ENCODE peak calls at places on chromosomes 11 and 22, in five cellular contexts. One of them, this sample, is unnamed.

GRCh38 chr11:65867284-65868071 is 5.1 kb downstream of the EFEMP2 start:
- DNase-seq in brain microvascular endothelial cell: no peak
- DNase-seq in Karpas-422: peak
- DNase-seq in psoas muscle: peak
- DNase-seq in right lobe of liver: no peak
- DNase-seq in this sample: no peak

GRCh38 chr11:120832609-120833221 is 191.2 kb upstream of the TBCEL start:
- DNase-seq in brain microvascular endothelial cell: no peak
- DNase-seq in Karpas-422: no peak
- DNase-seq in psoas muscle: no peak
- DNase-seq in right lobe of liver: no peak
- DNase-seq in this sample: no peak

GRCh38 chr11:80173487-80174136 is 732.8 kb upstream of the TENM4 start:
- DNase-seq in brain microvascular endothelial cell: no peak
- DNase-seq in Karpas-422: no peak
- DNase-seq in psoas muscle: no peak
- DNase-seq in right lobe of liver: no peak
- DNase-seq in this sample: no peak

GRCh38 chr11:94681140-94681539 is 87.0 kb upstream of the AMOTL1 start:
- DNase-seq in brain microvascular endothelial cell: no peak
- DNase-seq in Karpas-422: no peak
- DNase-seq in psoas muscle: no peak
- DNase-seq in right lobe of liver: no peak
- DNase-seq in this sample: no peak

GRCh38 chr11:117717485-117718314 is 79.3 kb downstream of the DSCAML1 start:
- DNase-seq in brain microvascular endothelial cell: no peak
- DNase-seq in Karpas-422: no peak
- DNase-seq in psoas muscle: no peak
- DNase-seq in right lobe of liver: no peak
- DNase-seq in this sample: peak

GRCh38 chr22:17264321-17265052 is 45.3 kb upstream of the ADA2 start:
- DNase-seq in brain microvascular endothelial cell: no peak
- DNase-seq in Karpas-422: no peak
- DNase-seq in psoas muscle: peak
- DNase-seq in right lobe of liver: no peak
- DNase-seq in this sample: no peak

GRCh38 chr11:47589504-47590025 is 3.1 kb downstream of the FAM180B start:
- DNase-seq in brain microvascular endothelial cell: no peak
- DNase-seq in Karpas-422: no peak
- DNase-seq in psoas muscle: no peak
- DNase-seq in right lobe of liver: no peak
- DNase-seq in this sample: no peak

GRCh38 chr11:96390403-96390830 is 604 bp downstream of the JRKL start:
- DNase-seq in brain microvascular endothelial cell: peak
- DNase-seq in Karpas-422: no peak
- DNase-seq in psoas muscle: no peak
- DNase-seq in right lobe of liver: no peak
- DNase-seq in this sample: no peak

GRCh38 chr22:50530857-50531545 is 1.2 kb upstream of the TYMP start:
- DNase-seq in brain microvascular endothelial cell: peak
- DNase-seq in Karpas-422: peak
- DNase-seq in psoas muscle: peak
- DNase-seq in right lobe of liver: peak
- DNase-seq in this sample: no peak

GRCh38 chr22:19948057-19948760 is 6.6 kb upstream of the TXNRD2 start:
- DNase-seq in brain microvascular endothelial cell: no peak
- DNase-seq in Karpas-422: no peak
- DNase-seq in psoas muscle: no peak
- DNase-seq in right lobe of liver: no peak
- DNase-seq in this sample: no peak
- H3K27ac ChIP-seq in brain microvascular endothelial cell: peak
- H3K27ac ChIP-seq in Karpas-422: no peak
- H3K27ac ChIP-seq in psoas muscle: peak
- H3K27ac ChIP-seq in right lobe of liver: peak
- H3K27ac ChIP-seq in this sample: no peak

GRCh38 chr11:102313225-102313940 is 3.9 kb upstream of the BIRC3 start:
- DNase-seq in brain microvascular endothelial cell: no peak
- DNase-seq in Karpas-422: no peak
- DNase-seq in psoas muscle: no peak
- DNase-seq in right lobe of liver: no peak
- DNase-seq in this sample: no peak
- H3K4me3 ChIP-seq in brain microvascular endothelial cell: peak
- H3K4me3 ChIP-seq in Karpas-422: no peak
- H3K4me3 ChIP-seq in psoas muscle: peak
- H3K4me3 ChIP-seq in right lobe of liver: peak
- H3K4me3 ChIP-seq in this sample: peak

GRCh38 chr11:45146072-45147016 is at the start of gene PRDM11:
- DNase-seq in brain microvascular endothelial cell: peak
- DNase-seq in Karpas-422: peak
- DNase-seq in psoas muscle: peak
- DNase-seq in right lobe of liver: peak
- DNase-seq in this sample: no peak

GRCh38 chr11:45148276-45148675 is 1.8 kb downstream of the PRDM11 start:
- DNase-seq in brain microvascular endothelial cell: no peak
- DNase-seq in Karpas-422: no peak
- DNase-seq in psoas muscle: no peak
- DNase-seq in right lobe of liver: no peak
- DNase-seq in this sample: no peak

GRCh38 chr11:45149483-45150056 is 3.1 kb downstream of the PRDM11 start:
- DNase-seq in brain microvascular endothelial cell: no peak
- DNase-seq in Karpas-422: no peak
- DNase-seq in psoas muscle: no peak
- DNase-seq in right lobe of liver: no peak
- DNase-seq in this sample: no peak

GRCh38 chr11:45147017-45147728 is 734 bp downstream of the PRDM11 start:
- DNase-seq in brain microvascular endothelial cell: peak
- DNase-seq in Karpas-422: peak
- DNase-seq in psoas muscle: peak
- DNase-seq in right lobe of liver: peak
- DNase-seq in this sample: peak

GRCh38 chr11:45147871-45148270 is 1.4 kb downstream of the PRDM11 start:
- DNase-seq in brain microvascular endothelial cell: no peak
- DNase-seq in Karpas-422: no peak
- DNase-seq in psoas muscle: no peak
- DNase-seq in right lobe of liver: no peak
- DNase-seq in this sample: no peak
- H3K27ac ChIP-seq in brain microvascular endothelial cell: no peak
- H3K27ac ChIP-seq in Karpas-422: no peak
- H3K27ac ChIP-seq in psoas muscle: peak
- H3K27ac ChIP-seq in right lobe of liver: peak
- H3K27ac ChIP-seq in this sample: peak

GRCh38 chr11:60913793-60914619 is at the start of gene TMEM109:
- DNase-seq in brain microvascular endothelial cell: peak
- DNase-seq in Karpas-422: peak
- DNase-seq in psoas muscle: peak
- DNase-seq in right lobe of liver: peak
- DNase-seq in this sample: peak

GRCh38 chr11:60914620-60915249 is 777 bp downstream of the TMEM109 start:
- DNase-seq in brain microvascular endothelial cell: no peak
- DNase-seq in Karpas-422: peak
- DNase-seq in psoas muscle: peak
- DNase-seq in right lobe of liver: no peak
- DNase-seq in this sample: no peak

GRCh38 chr11:60910711-60911366 is 3.1 kb upstream of the TMEM109 start:
- DNase-seq in brain microvascular endothelial cell: no peak
- DNase-seq in Karpas-422: no peak
- DNase-seq in psoas muscle: no peak
- DNase-seq in right lobe of liver: no peak
- DNase-seq in this sample: no peak

GRCh38 chr11:60912223-60912850 is 1.6 kb upstream of the TMEM109 start:
- DNase-seq in brain microvascular endothelial cell: no peak
- DNase-seq in Karpas-422: no peak
- DNase-seq in psoas muscle: no peak
- DNase-seq in right lobe of liver: no peak
- DNase-seq in this sample: no peak

GRCh38 chr11:60912851-60913550 is 957 bp upstream of the TMEM109 start:
- DNase-seq in brain microvascular endothelial cell: no peak
- DNase-seq in Karpas-422: no peak
- DNase-seq in psoas muscle: no peak
- DNase-seq in right lobe of liver: no peak
- DNase-seq in this sample: no peak
- H3K4me3 ChIP-seq in brain microvascular endothelial cell: peak
- H3K4me3 ChIP-seq in Karpas-422: peak
- H3K4me3 ChIP-seq in psoas muscle: peak
- H3K4me3 ChIP-seq in right lobe of liver: peak
- H3K4me3 ChIP-seq in this sample: peak

GRCh38 chr22:38228326-38228872 is 26.6 kb downstream of the MAFF start:
- DNase-seq in brain microvascular endothelial cell: no peak
- DNase-seq in Karpas-422: no peak
- DNase-seq in psoas muscle: no peak
- DNase-seq in right lobe of liver: no peak
- DNase-seq in this sample: no peak
- H3K27ac ChIP-seq in brain microvascular endothelial cell: peak
- H3K27ac ChIP-seq in Karpas-422: no peak
- H3K27ac ChIP-seq in psoas muscle: peak
- H3K27ac ChIP-seq in right lobe of liver: no peak
- H3K27ac ChIP-seq in this sample: peak

DNA sequence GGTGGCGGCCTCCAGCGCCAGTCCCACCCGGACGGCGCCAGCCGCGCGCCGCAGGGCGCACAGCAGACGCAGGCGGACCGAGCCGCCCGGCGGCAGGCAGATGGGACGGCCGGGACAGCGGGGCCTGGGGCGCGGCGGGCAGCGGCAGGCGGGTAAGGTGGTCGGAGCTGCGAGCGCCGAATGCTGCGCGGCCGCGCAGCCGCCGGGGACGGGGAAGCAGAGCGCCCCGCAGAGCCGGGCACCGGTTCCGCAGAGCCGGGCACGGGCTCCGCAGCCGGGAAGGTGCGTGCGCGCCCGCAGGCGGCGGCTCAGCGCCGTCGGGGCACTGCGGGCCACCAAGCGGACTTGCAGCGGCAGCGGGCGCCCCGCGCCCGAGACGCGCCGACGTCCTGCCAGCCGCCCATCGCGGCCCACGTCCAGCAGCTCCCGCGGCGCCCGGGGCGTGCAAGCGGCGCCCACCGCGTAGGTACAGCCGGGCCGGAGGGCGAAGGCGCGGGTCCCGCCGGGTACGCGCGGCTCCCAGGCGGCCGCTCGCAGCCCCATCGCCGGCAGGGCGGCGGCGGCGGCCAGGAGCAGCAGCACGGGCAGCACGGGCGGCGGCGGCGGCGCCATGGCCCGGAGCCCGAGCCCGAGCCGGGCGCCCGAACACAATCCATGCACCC is 730 bp downstream of the CELSR1 start:
- DNase-seq in brain microvascular endothelial cell: no peak
- DNase-seq in Karpas-422: no peak
- DNase-seq in psoas muscle: no peak
- DNase-seq in right lobe of liver: no peak
- DNase-seq in this sample: no peak
- H3K4me3 ChIP-seq in brain microvascular endothelial cell: no peak
- H3K4me3 ChIP-seq in Karpas-422: no peak
- H3K4me3 ChIP-seq in psoas muscle: peak
- H3K4me3 ChIP-seq in right lobe of liver: peak
- H3K4me3 ChIP-seq in this sample: peak

DNA sequence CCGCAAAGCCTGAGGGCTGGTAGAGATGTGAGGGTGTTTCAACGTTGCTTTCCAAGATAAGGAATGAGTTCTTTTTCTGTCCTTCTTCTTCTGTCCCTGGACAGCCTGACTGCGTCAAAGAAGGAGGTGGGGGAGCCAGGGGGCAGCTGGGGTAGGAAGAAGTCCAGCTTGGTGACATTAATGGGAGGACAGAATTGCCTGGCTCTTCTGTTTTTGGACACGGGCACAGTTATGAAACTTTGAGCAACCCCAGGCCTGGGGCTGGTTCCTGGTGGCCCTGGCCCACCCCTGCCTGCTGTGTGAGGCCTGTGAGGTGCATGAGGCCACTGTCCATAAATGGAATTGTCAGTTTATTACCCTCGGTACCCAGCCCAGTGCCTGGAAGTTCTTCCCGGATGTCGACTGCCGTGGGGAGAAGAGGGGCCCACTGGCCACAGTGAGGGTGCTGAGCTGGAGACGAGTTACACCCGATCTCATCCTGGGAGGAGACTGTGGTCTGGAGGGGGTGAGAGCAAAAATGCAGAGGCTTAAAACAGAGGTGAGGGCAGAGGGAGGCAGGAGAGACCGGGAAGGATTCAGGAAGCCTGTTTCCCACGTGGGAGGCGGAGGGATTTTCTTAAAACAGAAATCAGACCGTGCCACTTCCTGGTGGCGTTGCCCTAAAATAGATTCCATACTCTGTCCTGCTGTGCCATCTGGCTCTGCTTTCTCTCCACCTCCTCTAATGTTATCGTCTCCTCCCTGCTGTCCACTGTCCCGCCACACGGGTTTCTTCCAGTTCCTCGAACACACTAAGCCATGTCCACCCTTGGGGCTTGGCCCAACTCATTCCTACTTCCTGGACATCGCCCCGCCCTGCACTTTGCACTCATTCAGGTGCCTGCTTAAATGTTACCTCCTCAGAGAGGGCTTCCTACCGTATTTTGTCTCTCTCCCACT is 59.7 kb upstream of the RASD2 start:
- DNase-seq in brain microvascular endothelial cell: no peak
- DNase-seq in Karpas-422: no peak
- DNase-seq in psoas muscle: no peak
- DNase-seq in right lobe of liver: no peak
- DNase-seq in this sample: no peak
- H3K27ac ChIP-seq in brain microvascular endothelial cell: no peak
- H3K27ac ChIP-seq in Karpas-422: no peak
- H3K27ac ChIP-seq in psoas muscle: peak
- H3K27ac ChIP-seq in right lobe of liver: no peak
- H3K27ac ChIP-seq in this sample: no peak

This sample was measured in dorsolateral prefrontal cortex.